ENCODE peak calls at places on chromosomes 2 and 18, in four cellular contexts. T is cardiac muscle cell, J is HepG2, D is body of pancreas. Y is an unnamed sample. For H3K27me3, the result is how much of the 10 kb centered on the place peaks cover.

GRCh38 chr18:28136071-28136470 is 40.9 kb downstream of the CDH2 start:
- DNase-seq in T (no peak), J (no peak), D (no peak), Y (no peak)

GRCh38 chr2:163345795-163346573 is 389.8 kb downstream of the FIGN start:
- DNase-seq in T (peak), J (peak), D (no peak), Y (no peak)

GRCh38 chr2:174334781-174335604 is at the start of gene SP9:
- DNase-seq in T (peak), J (peak), D (no peak), Y (no peak)

GRCh38 chr2:223563462-223563861 is 38.7 kb downstream of the SCG2 start:
- DNase-seq in T (no peak), J (peak), D (no peak), Y (peak)

GRCh38 chr2:156944871-156945270 is 312.6 kb upstream of the GALNT5 start:
- DNase-seq in T (no peak), J (no peak), D (no peak), Y (no peak)

GRCh38 chr2:113240915-113241911 is 37.5 kb downstream of the PAX8 start:
- DNase-seq in T (no peak), J (peak), D (peak), Y (peak)

GRCh38 chr2:32479224-32479623 is 122.4 kb downstream of the BIRC6 start:
- DNase-seq in T (no peak), J (no peak), D (no peak), Y (no peak)

GRCh38 chr2:147224070-147224469 is 620.8 kb upstream of the ACVR2A start:
- DNase-seq in T (no peak), J (no peak), D (no peak), Y (no peak)

GRCh38 chr18:21914739-21915319 is 174.2 kb downstream of the MIB1 start:
- DNase-seq in T (peak), J (peak), D (peak), Y (no peak)

GRCh38 chr2:16622399-16622968 is 43.1 kb downstream of the CYRIA start:
- DNase-seq in T (no peak), J (no peak), D (no peak), Y (no peak)

GRCh38 chr2:55961318-55961911 is 37.8 kb upstream of the EFEMP1 start:
- DNase-seq in T (peak), J (peak), D (peak), Y (no peak)

GRCh38 chr2:22525676-22526075 is 859.3 kb upstream of the KLHL29 start:
- DNase-seq in T (no peak), J (no peak), D (no peak), Y (no peak)

DNA sequence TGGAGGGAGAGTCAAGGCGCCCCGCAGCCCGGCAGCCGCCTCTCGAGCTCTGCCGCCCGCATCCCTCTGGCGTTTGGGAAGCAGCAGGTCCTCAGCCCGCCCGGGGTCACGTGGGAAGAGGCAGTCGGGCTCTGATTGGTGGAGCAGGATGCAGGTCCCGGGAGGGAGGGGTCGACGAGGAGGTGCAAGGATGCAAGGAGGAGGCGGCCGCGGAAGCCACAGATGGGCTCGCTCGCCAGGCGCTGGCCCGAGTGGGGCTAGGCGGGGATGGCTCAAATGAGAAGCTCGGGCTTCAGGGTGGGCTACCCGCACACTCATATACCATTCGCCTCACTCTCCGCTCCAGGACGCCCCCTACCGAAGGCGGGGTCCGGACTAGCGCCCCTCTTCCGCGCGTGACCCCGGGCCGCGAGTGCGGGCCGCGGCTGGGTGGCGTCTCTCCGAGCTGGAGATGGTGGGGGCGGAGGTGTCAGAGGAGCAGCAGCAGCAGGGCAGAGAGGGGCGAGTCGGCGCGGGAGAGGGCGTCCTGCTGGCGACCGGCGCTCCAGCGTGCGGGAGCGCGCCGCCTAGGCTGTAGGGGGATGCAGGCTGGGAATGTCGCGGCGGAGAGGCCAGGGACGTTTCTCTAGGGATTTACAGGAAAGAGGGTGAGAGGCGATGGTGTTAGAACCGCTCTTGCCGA is at the start of gene TMEFF2:
- DNase-seq in T (peak), J (peak), D (peak), Y (peak)
- TF ChIP-seq CTCF in T (peak), J (peak), D (no peak), Y (peak)

DNA sequence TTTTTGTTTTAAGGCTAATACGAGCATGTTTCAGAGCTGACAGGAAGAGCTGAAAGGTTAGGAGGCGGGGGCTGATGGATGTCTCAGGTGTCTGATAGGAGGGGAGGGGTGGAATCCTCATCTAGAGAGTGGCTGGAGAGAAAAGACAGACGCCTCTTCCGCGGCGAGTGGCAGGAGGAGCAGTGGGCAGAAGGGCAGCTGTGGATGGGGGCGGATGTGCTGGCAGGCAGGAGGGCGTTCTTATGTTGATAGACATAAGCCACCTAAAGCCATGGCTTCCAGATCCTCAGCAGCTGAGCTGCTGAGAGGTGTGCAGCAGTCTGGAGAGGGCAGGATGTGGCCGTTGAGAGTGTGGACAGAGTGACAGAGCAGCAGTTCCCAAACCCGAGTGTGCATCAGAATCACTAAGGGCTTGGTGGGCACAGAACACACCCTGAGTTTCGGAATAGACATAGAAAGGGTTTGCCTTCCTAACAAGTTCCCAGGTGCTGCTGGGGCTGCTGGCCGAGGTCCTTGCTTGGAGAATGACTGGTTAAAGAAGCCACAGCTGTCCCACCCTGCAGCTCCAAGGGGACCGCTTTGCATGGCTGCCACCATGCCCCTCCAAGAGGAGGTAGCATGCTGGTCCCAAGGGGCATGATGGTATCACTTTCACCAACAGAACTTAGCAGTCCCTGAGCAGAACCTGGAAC is 3.0 kb upstream of the ITM2C start:
- DNase-seq in T (peak), J (no peak), D (no peak), Y (no peak)
- H3K27me3 ChIP-seq in T (under half), J (under half), D (under half), Y (under half)

GRCh38 chr2:181680937-181681811 is 857 bp upstream of the NEUROD1 start:
- DNase-seq in T (no peak), J (no peak), D (no peak), Y (no peak)
- H3K4me3 ChIP-seq in T (no peak), J (no peak), D (no peak), Y (no peak)

GRCh38 chr2:236167297-236168109 is 683 bp downstream of the GBX2 start:
- DNase-seq in T (peak), J (no peak), D (no peak), Y (no peak)
- TF ChIP-seq CTCF in T (peak), J (peak), D (no peak), Y (no peak)